ENCODE peak calls at places on chromosome 17, in ten cellular contexts. J, A, Z, N, V, P, Q, L, O and B are unnamed samples.

GRCh38 chr17:36510636-36511035 is 24.0 kb downstream of the MYO19 start:
- DNase-seq in J (no peak), A (no peak), Z (no peak), N (no peak), V (no peak), P (no peak), Q (peak), L (no peak), O (no peak), B (no peak)

GRCh38 chr17:65553646-65554567 is 7.5 kb downstream of the AXIN2 start:
- DNase-seq in J (no peak), A (no peak), Z (no peak), N (no peak), V (peak), P (no peak), Q (no peak), L (no peak), O (no peak), B (no peak)

GRCh38 chr17:1551741-1552140 is 10.9 kb downstream of the PITPNA start:
- DNase-seq in J (no peak), A (no peak), Z (no peak), N (no peak), V (no peak), P (no peak), Q (no peak), L (no peak), O (no peak), B (no peak)

GRCh38 chr17:67624886-67625656 is 92.7 kb upstream of the NOL11 start:
- DNase-seq in J (no peak), A (no peak), Z (no peak), N (no peak), V (no peak), P (no peak), Q (no peak), L (no peak), O (no peak), B (no peak)

GRCh38 chr17:5630434-5630833 is 46.1 kb upstream of the NLRP1 start:
- DNase-seq in J (no peak), A (no peak), Z (no peak), N (no peak), V (no peak), P (no peak), Q (no peak), L (no peak), O (no peak), B (no peak)

GRCh38 chr17:42287305-42288077 is 807 bp upstream of the STAT5A start:
- DNase-seq in J (no peak), A (no peak), Z (no peak), N (peak), V (no peak), P (peak), Q (peak), L (peak), O (no peak), B (no peak)

GRCh38 chr17:31715436-31715835 is 143.6 kb downstream of the COPRS start:
- DNase-seq in J (no peak), A (no peak), Z (no peak), N (no peak), V (no peak), P (no peak), Q (no peak), L (no peak), O (no peak), B (no peak)

GRCh38 chr17:76725580-76726230 is 701 bp downstream of the JMJD6 start:
- DNase-seq in J (peak), A (no peak), Z (peak), N (no peak), V (peak), P (peak), Q (peak), L (peak), O (peak), B (peak)